ENCODE peak calls at places on chromosomes 16 and 17, in four cellular contexts. V, T, C and B are unnamed samples.

GRCh38 chr17:7867881-7868329 is 10.1 kb downstream of the CYB5D1 start:
- DNase-seq in T (no peak), V (no peak), C (no peak), B (no peak)

GRCh38 chr16:88478115-88478514 is 25.0 kb downstream of the ZFPM1 start:
- DNase-seq in C (no peak), V (no peak), T (no peak), B (no peak)

GRCh38 chr17:35868791-35869190 is at the start of gene HEATR9:
- DNase-seq in V (no peak), C (no peak), T (no peak), B (no peak)

GRCh38 chr17:50903604-50904521 is 37.7 kb upstream of the TOB1 start:
- DNase-seq in T (no peak), C (no peak), V (no peak), B (no peak)

GRCh38 chr16:64098451-64098850 is 1023.4 kb downstream of the CDH11 start:
- DNase-seq in V (no peak), C (no peak), T (no peak), B (no peak)

GRCh38 chr17:77734371-77735050 is 224.0 kb upstream of the TNRC6C start:
- DNase-seq in T (peak; percentile 99), V (peak; percentile 68), C (no peak), B (peak; percentile 58)

GRCh38 chr17:8821446-8822105 is 22.4 kb upstream of the MFSD6L start:
- DNase-seq in C (no peak), V (peak; percentile 22), T (no peak), B (no peak)

GRCh38 chr16:57000271-57001025 is 11.1 kb downstream of the NLRC5 start:
- DNase-seq in T (no peak), C (peak; percentile 87), V (no peak), B (no peak)

GRCh38 chr17:73343739-73344454 is 32.1 kb upstream of the CDC42EP4 start:
- DNase-seq in T (peak; percentile 80), V (no peak), C (no peak), B (no peak)

GRCh38 chr17:16589097-16589969 is 20.3 kb upstream of the ZNF287 start:
- DNase-seq in V (peak; percentile 98), C (peak; percentile 28), T (peak; percentile 95), B (peak; percentile 87)
- TF ChIP-seq JUND in V (no peak), C (no peak), T (no peak), B (no peak)

GRCh38 chr17:6195123-6195522 is 124.9 kb downstream of the WSCD1 start:
- DNase-seq in V (no peak), C (no peak), T (no peak), B (no peak)
- TF ChIP-seq JUND in V (no peak), C (no peak), T (no peak), B (no peak)

GRCh38 chr17:43591750-43592562 is 45.8 kb upstream of the ETV4 start:
- DNase-seq in V (no peak), T (peak; percentile 52), C (no peak), B (no peak)

GRCh38 chr17:43584666-43585102 is 38.5 kb upstream of the ETV4 start:
- DNase-seq in V (no peak), T (no peak), C (no peak), B (no peak)

GRCh38 chr17:43587647-43588046 is 41.5 kb upstream of the ETV4 start:
- DNase-seq in C (no peak), V (no peak), T (no peak), B (no peak)

GRCh38 chr17:43588121-43588520 is 42.0 kb upstream of the ETV4 start:
- DNase-seq in C (no peak), T (no peak), V (no peak), B (no peak)

DNA sequence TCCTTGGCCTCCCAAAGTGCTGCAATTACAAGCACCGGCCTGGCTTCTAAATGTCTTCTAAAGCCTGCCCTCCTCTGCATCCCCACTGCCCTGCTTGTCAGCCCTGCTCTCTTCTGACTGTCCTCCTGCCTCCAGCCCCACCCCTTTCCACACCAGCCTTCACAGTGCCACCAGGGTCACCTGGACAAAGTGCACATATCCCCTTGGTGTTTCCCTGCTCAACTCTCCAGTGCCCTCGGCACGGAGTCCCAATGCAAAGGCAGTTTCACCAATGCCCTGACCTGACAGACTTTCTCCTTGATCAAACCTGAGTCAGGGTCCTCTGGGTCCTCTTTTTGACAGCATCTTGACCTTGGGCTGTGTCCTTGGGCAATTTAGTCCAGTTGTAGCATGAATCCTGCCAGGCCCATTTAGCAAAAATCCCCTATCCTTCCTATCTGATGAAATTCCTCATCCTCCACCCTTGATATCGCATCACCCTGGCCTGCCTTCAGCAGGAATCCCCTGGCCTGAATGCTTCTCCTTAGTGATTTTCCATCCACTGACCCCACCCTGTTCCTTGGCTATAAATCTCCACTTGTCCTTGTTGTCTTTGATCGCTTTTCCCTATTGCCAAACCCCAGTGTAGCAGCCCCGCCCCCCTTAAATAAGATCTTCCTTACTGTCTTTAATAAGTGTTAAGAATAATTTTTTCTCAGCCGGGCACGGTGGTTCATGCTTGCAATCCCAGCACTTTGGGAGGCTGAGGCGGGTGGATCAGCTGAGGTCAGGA is 42.7 kb upstream of the ETV4 start:
- DNase-seq in T (no peak), C (no peak), V (no peak), B (no peak)
- TF ChIP-seq JUND in T (no peak), C (no peak), V (no peak), B (no peak)

GRCh38 chr17:72175263-72175662 is 54.4 kb downstream of the SOX9 start:
- DNase-seq in T (no peak), C (no peak), V (no peak), B (peak; percentile 61)

GRCh38 chr17:72176516-72176851 is 55.7 kb downstream of the SOX9 start:
- DNase-seq in T (no peak), V (no peak), C (no peak), B (peak; percentile 72)

GRCh38 chr17:72175787-72176515 is 55.1 kb downstream of the SOX9 start:
- DNase-seq in C (no peak), V (no peak), T (no peak), B (no peak)

GRCh38 chr17:72177738-72178137 is 56.9 kb downstream of the SOX9 start:
- DNase-seq in V (no peak), C (no peak), T (no peak), B (no peak)

GRCh38 chr17:72176902-72177660 is 56.3 kb downstream of the SOX9 start:
- DNase-seq in C (no peak), V (peak; percentile 49), T (no peak), B (peak; percentile 76)
- TF ChIP-seq JUND in C (no peak), V (no peak), T (no peak), B (no peak)

GRCh38 chr16:86061771-86062170 is 162.8 kb downstream of the IRF8 start:
- DNase-seq in T (no peak), C (no peak), V (no peak), B (no peak)
- TF ChIP-seq JUND in T (no peak), C (no peak), V (no peak), B (no peak)

DNA sequence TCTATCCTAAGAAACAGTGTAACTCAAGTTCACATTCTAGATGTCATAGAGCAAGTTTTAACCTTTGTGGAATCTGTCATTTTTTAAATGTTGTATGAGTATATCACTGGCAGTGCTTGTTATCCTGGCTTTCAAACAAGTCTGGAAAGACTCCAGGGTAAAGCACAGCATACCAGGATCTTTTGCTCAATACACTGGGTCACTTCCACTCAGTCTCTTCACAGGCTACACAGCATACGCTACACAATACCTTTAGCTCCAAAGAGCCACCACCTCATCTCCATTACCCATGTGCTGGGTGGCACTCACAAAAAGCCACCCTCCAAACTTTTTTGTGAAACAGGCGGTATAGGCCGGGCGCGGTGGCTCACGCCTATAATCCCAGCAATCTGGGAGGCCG is 69.5 kb downstream of the PARN start:
- DNase-seq in C (no peak), V (no peak), T (no peak), B (peak; percentile 28)
- TF ChIP-seq JUND in C (no peak), V (no peak), T (no peak), B (no peak)

DNA sequence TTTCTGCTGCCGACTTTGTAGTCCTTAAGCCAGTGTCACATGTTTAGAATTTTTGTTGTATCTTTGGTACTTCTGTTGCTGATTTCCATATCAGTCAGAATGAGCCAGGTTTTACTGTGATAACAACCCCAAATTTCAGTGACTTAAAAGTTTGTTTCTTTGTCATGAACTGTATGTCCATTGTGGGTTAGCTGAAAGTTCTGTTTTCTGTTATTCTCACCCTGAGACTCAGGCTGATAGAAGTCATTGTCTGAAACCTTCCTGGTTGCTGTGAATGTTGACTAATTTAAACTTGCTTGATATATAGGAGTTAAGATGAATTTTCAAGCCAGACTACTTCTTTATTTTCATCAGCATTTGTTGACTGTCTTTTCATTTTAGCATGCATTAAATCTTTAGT is 68.8 kb downstream of the MRTFB start:
- DNase-seq in V (no peak), T (no peak), C (no peak), B (no peak)
- TF ChIP-seq JUND in V (no peak), T (no peak), C (no peak), B (no peak)

DNA sequence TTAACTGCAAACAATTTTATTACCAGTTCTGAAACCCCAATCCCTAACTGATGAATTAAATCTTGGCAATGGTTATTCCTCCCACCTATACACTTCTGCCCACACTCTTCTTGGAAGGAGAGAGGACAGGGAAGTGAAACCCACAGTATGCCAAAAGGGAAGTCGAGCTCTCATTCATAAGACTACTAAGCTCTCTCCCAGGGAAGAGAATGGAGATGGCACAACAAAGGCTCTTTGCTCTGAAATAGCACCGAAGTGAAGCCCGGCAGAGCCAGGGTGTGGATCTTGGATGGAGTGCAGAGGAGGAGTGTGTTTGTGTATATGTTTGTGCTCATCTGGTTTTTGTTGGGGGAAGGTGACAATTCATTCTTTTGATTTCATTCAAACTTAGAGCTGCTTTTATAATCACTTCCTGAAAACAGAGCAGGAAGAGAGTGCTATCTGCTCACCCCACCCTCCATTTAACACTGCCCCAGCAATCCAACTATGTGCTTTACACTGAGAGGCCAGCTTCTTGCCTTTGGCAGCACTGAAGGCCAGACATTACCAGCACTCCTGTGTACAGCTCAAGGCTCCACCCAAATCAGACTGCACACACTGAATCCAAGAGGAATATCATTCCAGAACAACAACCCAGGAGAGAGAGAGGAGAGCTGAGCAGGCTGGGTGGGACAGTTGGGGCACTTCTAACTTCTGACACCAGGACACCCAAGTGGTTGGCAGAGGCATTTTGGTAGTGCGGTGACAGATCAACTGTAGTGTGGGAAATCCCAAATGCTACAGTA is 68.8 kb downstream of the HIC1 start:
- DNase-seq in T (no peak), V (no peak), C (no peak), B (no peak)
- TF ChIP-seq JUND in T (no peak), V (no peak), C (no peak), B (no peak)